ENCODE peak calls at places on chromosomes 4 and X, in seven cellular contexts. S is body of pancreas, T is left ventricle myocardium superior, M is ovary, A is epithelial cell of esophagus, L is AML-193, Q is GM19239. D is an unnamed sample.

GRCh38 chr4:140082399-140082758 is 71.6 kb downstream of the MAML3 start:
- DNase-seq in S (no peak), T (no peak), M (no peak), A (no peak), L (no peak), Q (no peak), D (no peak)

GRCh38 chr4:181688416-181688815 is 554.8 kb upstream of the TENM3 start:
- DNase-seq in S (no peak), T (no peak), M (no peak), A (no peak), L (no peak), Q (no peak), D (no peak)

GRCh38 chrX:15909605-15910004 is 55.0 kb upstream of the AP1S2 start:
- DNase-seq in S (no peak), T (no peak), M (no peak), A (no peak), L (no peak), Q (no peak), D (no peak)

GRCh38 chr4:69210911-69211310 is 3.6 kb downstream of the UGT2B11 start:
- DNase-seq in S (no peak), T (no peak), M (no peak), A (no peak), L (no peak), Q (no peak), D (no peak)

GRCh38 chr4:142218726-142219125 is 582.3 kb downstream of the IL15 start:
- DNase-seq in S (no peak), T (no peak), M (no peak), A (no peak), L (no peak), Q (no peak), D (no peak)

GRCh38 chr4:3871181-3871852 is 105.1 kb downstream of the ADRA2C start:
- DNase-seq in S (peak), T (no peak), M (peak), A (no peak), L (no peak), Q (no peak), D (no peak)

GRCh38 chr4:144355809-144356757 is 215.6 kb upstream of the GYPA start:
- DNase-seq in S (no peak), T (no peak), M (no peak), A (peak), L (no peak), Q (peak), D (no peak)

GRCh38 chr4:119832731-119833233 is 204.2 kb upstream of the PDE5A start:
- DNase-seq in S (no peak), T (no peak), M (no peak), A (no peak), L (no peak), Q (no peak), D (no peak)

GRCh38 chrX:100864967-100865366 is 9.2 kb downstream of the NOX1 start:
- DNase-seq in S (no peak), T (no peak), M (no peak), A (peak), L (no peak), Q (no peak), D (peak)

GRCh38 chrX:124829930-124830329 is 483.6 kb downstream of the SH2D1A start:
- DNase-seq in S (no peak), T (no peak), M (no peak), A (peak), L (no peak), Q (no peak), D (no peak)

GRCh38 chr4:140935259-140935658 is 179.1 kb upstream of the TBC1D9 start:
- DNase-seq in S (peak), T (no peak), M (no peak), A (no peak), L (no peak), Q (no peak), D (no peak)

GRCh38 chr4:18022572-18023039 is 1.1 kb upstream of the LCORL start:
- DNase-seq in S (no peak), T (no peak), M (no peak), A (peak), L (no peak), Q (no peak), D (peak)

GRCh38 chr4:123127865-123128264 is 205.5 kb upstream of the NUDT6 start:
- DNase-seq in S (no peak), T (no peak), M (no peak), A (peak), L (no peak), Q (no peak), D (no peak)

GRCh38 chrX:24208494-24209240 is 59.1 kb downstream of the ZFX start:
- DNase-seq in S (peak), T (no peak), M (no peak), A (no peak), L (no peak), Q (no peak), D (no peak)

GRCh38 chr4:89998350-89999098 is 103.9 kb downstream of the MMRN1 start:
- DNase-seq in S (no peak), T (no peak), M (no peak), A (no peak), L (no peak), Q (no peak), D (no peak)

GRCh38 chrX:32408389-32408788 is 803.0 kb downstream of the DMD start:
- DNase-seq in S (no peak), T (no peak), M (no peak), A (peak), L (no peak), Q (no peak), D (no peak)

GRCh38 chr4:48109413-48110263 is 24.4 kb downstream of the TXK start:
- DNase-seq in S (no peak), T (no peak), M (no peak), A (peak), L (peak), Q (no peak), D (no peak)

GRCh38 chrX:120145295-120145925 is 13.0 kb upstream of the RHOXF2 start:
- DNase-seq in S (no peak), T (no peak), M (no peak), A (no peak), L (no peak), Q (no peak), D (no peak)

GRCh38 chr4:73499996-73500765 is 18.6 kb downstream of the AFM start:
- DNase-seq in S (no peak), T (no peak), M (no peak), A (no peak), L (no peak), Q (no peak), D (no peak)

GRCh38 chrX:132218100-132218807 is 993 bp downstream of the RAP2C start:
- DNase-seq in S (peak), T (peak), M (peak), A (peak), L (peak), Q (peak), D (peak)

GRCh38 chr4:145739840-145740239 is 59.9 kb downstream of the C4orf51 start:
- DNase-seq in S (no peak), T (no peak), M (no peak), A (no peak), L (no peak), Q (no peak), D (no peak)

GRCh38 chr4:71570492-71570891 is 213.4 kb downstream of the GC start:
- DNase-seq in S (no peak), T (no peak), M (no peak), A (no peak), L (no peak), Q (no peak), D (no peak)

GRCh38 chr4:138307319-138307718 is 65.2 kb upstream of the SLC7A11 start:
- DNase-seq in S (no peak), T (no peak), M (no peak), A (peak), L (no peak), Q (no peak), D (no peak)

GRCh38 chrX:67673741-67674274 is 130.0 kb downstream of the AR start:
- DNase-seq in S (no peak), T (no peak), M (no peak), A (peak), L (no peak), Q (no peak), D (no peak)

GRCh38 chr4:124863039-124863545 is 150.6 kb upstream of the ANKRD50 start:
- DNase-seq in S (no peak), T (no peak), M (no peak), A (peak), L (no peak), Q (no peak), D (no peak)

GRCh38 chrX:97845451-97845850 is 961.7 kb downstream of the RPA4 start:
- DNase-seq in S (no peak), T (no peak), M (no peak), A (no peak), L (no peak), Q (no peak), D (no peak)

GRCh38 chr4:8700576-8700975 is 108.0 kb downstream of the CPZ start:
- DNase-seq in S (no peak), T (no peak), M (no peak), A (no peak), L (no peak), Q (no peak), D (no peak)

GRCh38 chr4:126991965-126992364 is 640.8 kb upstream of the INTU start:
- DNase-seq in S (peak), T (no peak), M (no peak), A (peak), L (no peak), Q (no peak), D (peak)

GRCh38 chr4:127631420-127631819 is 1.3 kb upstream of the INTU start:
- DNase-seq in S (no peak), T (no peak), M (no peak), A (peak), L (no peak), Q (no peak), D (no peak)